ENCODE peak calls at places on chromosomes 5 and 9, in five cellular contexts. W, I, C, V and R are unnamed samples.
A peak's percentile ranks its signal among the peaks of the same experiment; 100 is the strongest.

GRCh38 chr5:116576043-116576713 is 1.6 kb upstream of the SEMA6A start:
- DNase-seq in W (peak; percentile 48), I (no peak), C (no peak), V (peak; percentile 30), R (peak; percentile 81)

GRCh38 chr9:7226007-7226670 is 468.4 kb downstream of the KDM4C start:
- DNase-seq in W (no peak), I (no peak), C (no peak), V (no peak), R (no peak)

GRCh38 chr5:24294324-24294723 is 350.5 kb downstream of the CDH10 start:
- DNase-seq in W (no peak), I (no peak), C (no peak), V (no peak), R (no peak)

GRCh38 chr5:74075900-74076484 is 450.0 kb downstream of the ARHGEF28 start:
- DNase-seq in W (no peak), I (no peak), C (no peak), V (no peak), R (no peak)

GRCh38 chr9:7129391-7129790 is 371.6 kb downstream of the KDM4C start:
- DNase-seq in W (no peak), I (no peak), C (no peak), V (no peak), R (no peak)

GRCh38 chr9:112556497-112557085 is 70.0 kb downstream of the KIAA1958 start:
- DNase-seq in W (no peak), I (no peak), C (peak; percentile 66), V (no peak), R (no peak)

GRCh38 chr5:176774216-176775171 is 35.9 kb upstream of the UNC5A start:
- DNase-seq in W (no peak), I (peak; percentile 25), C (no peak), V (peak; percentile 6), R (peak; percentile 65)

GRCh38 chr5:10030219-10030831 is 219.4 kb downstream of the ATPSCKMT start:
- DNase-seq in W (no peak), I (no peak), C (no peak), V (no peak), R (no peak)

GRCh38 chr5:11319851-11320580 is 559.0 kb upstream of the DAP start:
- DNase-seq in W (no peak), I (no peak), C (no peak), V (no peak), R (no peak)

GRCh38 chr9:91285729-91286353 is 75.9 kb downstream of the AUH start:
- DNase-seq in W (no peak), I (no peak), C (no peak), V (no peak), R (no peak)

GRCh38 chr5:16464664-16465543 is 696 bp downstream of the ZNF622 start:
- DNase-seq in W (no peak), I (peak; percentile 50), C (no peak), V (no peak), R (no peak)

GRCh38 chr5:55223988-55224240 is 3.2 kb downstream of the MCIDAS start:
- DNase-seq in W (no peak), I (no peak), C (no peak), V (no peak), R (no peak)

GRCh38 chr5:55225346-55225745 is 1.8 kb downstream of the MCIDAS start:
- DNase-seq in W (no peak), I (no peak), C (no peak), V (no peak), R (no peak)

GRCh38 chr5:55222061-55222818 is 4.9 kb downstream of the MCIDAS start:
- DNase-seq in W (no peak), I (no peak), C (no peak), V (no peak), R (no peak)

GRCh38 chr5:55222819-55223124 is 4.3 kb downstream of the MCIDAS start:
- DNase-seq in W (no peak), I (no peak), C (no peak), V (no peak), R (no peak)

GRCh38 chr5:55223219-55223987 is 3.7 kb downstream of the MCIDAS start:
- DNase-seq in W (no peak), I (peak; percentile 51), C (no peak), V (no peak), R (no peak)
- H3K27me3 ChIP-seq in W (peaks cover 100% of the 10 kb centered on the region), I (peaks cover 71% of the 10 kb centered on the region), C (peaks cover 74% of the 10 kb centered on the region), V (no peaks in the 10 kb centered on the region), R (peaks cover 97% of the 10 kb centered on the region)

GRCh38 chr5:172165465-172165864 is 22.6 kb downstream of the STK10 start:
- DNase-seq in W (no peak), I (no peak), C (no peak), V (no peak), R (no peak)

GRCh38 chr5:172160506-172160905 is 27.5 kb downstream of the STK10 start:
- DNase-seq in W (no peak), I (no peak), C (no peak), V (no peak), R (no peak)

GRCh38 chr5:172163346-172163745 is 24.7 kb downstream of the STK10 start:
- DNase-seq in W (no peak), I (no peak), C (no peak), V (no peak), R (no peak)

GRCh38 chr5:172164773-172165212 is 23.2 kb downstream of the STK10 start:
- DNase-seq in W (no peak), I (no peak), C (no peak), V (no peak), R (no peak)

DNA sequence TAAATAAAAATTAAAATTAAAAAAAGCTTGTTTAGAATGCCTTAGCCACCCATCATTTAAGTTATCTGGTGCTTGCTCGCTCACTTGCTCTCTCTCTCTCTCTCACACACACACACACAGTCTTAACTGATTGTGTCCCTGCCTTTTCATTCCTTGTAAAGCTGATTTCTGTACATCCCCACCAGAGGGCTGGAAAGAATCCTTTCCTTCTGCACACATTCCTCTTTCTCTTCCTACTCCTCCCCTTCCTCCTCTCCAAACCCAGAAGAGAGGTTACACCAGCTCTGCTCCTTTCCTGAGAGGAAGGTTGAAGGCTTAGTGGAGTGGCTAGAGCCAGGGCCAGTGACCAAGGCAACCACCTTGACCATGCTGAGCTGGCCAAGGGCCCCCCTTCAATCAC is 25.7 kb downstream of the STK10 start:
- DNase-seq in W (no peak), I (no peak), C (no peak), V (no peak), R (no peak)
- TF ChIP-seq CTCF in W (no peak), I (no peak), C (peak; percentile 36), V (peak; percentile 4), R (no peak)

DNA sequence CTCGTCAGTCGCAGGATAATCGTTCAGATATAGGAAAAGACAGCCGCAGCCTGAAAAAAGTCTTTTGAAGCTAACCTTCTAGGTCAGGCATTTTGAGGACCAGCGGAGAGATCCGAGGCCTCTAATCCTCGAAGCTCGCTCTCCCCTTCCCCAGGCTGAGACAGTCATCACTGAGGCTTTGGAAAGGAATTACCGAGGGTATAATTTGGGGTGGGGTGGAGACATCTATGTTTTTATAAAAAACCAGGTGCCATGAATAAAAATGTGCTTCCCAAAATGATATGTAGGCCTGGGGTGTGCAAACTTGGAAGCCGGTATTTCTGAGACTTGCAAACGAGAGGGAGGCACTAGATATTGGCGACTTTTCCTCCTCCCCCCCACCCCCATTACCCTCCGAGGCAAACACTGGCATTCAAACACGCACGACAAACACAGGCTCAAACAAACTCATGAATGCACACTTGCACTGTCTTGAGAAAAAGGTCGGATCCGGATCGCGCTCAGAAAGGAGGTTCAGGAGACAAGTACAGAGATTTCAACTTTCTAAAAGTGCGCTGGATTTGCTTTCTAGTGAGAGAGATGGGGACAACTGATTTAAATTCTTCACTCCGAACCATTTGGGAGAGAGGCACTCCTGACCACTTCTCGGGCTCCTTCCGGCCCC is 935 bp upstream of the MSX2 start:
- DNase-seq in W (no peak), I (no peak), C (no peak), V (no peak), R (no peak)
- H3K27me3 ChIP-seq in W (peaks cover 95% of the 10 kb centered on the region), I (peaks cover 22% of the 10 kb centered on the region), C (peaks cover 21% of the 10 kb centered on the region), V (no peaks in the 10 kb centered on the region), R (peaks cover 67% of the 10 kb centered on the region)

DNA sequence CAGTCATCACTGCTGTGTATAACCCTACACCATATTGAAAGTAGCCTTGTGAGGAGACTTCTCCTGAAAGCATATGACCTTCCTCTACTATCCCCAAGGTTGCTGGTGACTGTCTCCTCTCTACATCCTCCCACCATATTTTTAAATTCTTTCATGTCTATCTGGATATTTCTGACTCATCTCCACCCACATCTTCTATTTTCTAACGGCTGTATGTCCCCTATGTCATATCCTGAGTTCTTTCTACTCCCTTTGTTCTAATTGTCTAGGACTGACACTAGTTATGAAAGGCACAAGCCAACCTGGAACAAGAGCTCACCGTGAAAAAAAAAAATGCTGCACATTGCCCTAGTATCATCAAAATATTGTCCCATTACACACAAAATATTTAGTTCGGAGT is 218.3 kb upstream of the ZNF462 start:
- DNase-seq in W (no peak), I (no peak), C (no peak), V (no peak), R (no peak)
- TF ChIP-seq CTCF in W (no peak), I (no peak), C (no peak), V (no peak), R (no peak)

DNA sequence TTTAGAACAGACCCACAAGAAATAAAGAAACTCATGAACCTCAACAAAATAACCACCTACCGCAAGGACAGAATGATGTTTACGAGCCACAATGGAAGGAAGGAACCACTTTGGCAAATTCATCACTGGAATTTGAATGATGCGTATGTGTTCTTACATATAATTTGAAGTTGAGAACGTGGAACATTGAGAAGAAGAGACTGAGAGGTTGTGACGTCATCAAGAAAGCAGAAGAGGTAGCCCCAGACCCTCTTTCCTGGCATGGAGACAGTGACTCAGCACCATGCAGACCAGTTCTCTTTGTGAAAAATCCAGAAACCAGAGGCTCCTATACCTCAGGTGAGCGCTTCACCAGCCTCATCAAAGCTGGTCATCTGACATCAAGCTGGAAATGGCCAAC is 124.5 kb downstream of the PDZD2 start:
- DNase-seq in W (no peak), I (no peak), C (no peak), V (no peak), R (no peak)
- H3K27me3 ChIP-seq in W (no peaks in the 10 kb centered on the region), I (no peaks in the 10 kb centered on the region), C (peaks cover 3% of the 10 kb centered on the region), V (no peaks in the 10 kb centered on the region), R (peaks cover 2% of the 10 kb centered on the region)